ENCODE peak calls at places on chromosomes 4 and X, in ten cellular contexts. One of them, this sample, is unnamed.

GRCh38 chrX:108447303-108447702 is 7.7 kb downstream of the COL4A5 start:
- DNase-seq in HCT116: no peak
- DNase-seq in upper lobe of left lung: no peak
- DNase-seq in heart left ventricle: no peak
- DNase-seq in body of pancreas: no peak
- DNase-seq in transverse colon: no peak
- DNase-seq in esophagus muscularis mucosa: no peak
- DNase-seq in sigmoid colon: no peak
- DNase-seq in stomach: no peak
- DNase-seq in spleen: no peak
- DNase-seq in this sample: no peak

GRCh38 chr4:124754671-124755070 is 42.1 kb upstream of the ANKRD50 start:
- DNase-seq in HCT116: no peak
- DNase-seq in upper lobe of left lung: no peak
- DNase-seq in heart left ventricle: no peak
- DNase-seq in body of pancreas: no peak
- DNase-seq in transverse colon: no peak
- DNase-seq in esophagus muscularis mucosa: no peak
- DNase-seq in sigmoid colon: no peak
- DNase-seq in stomach: no peak
- DNase-seq in spleen: no peak
- DNase-seq in this sample: no peak

GRCh38 chrX:24838624-24839023 is 144.9 kb downstream of the POLA1 start:
- DNase-seq in HCT116: no peak
- DNase-seq in upper lobe of left lung: no peak
- DNase-seq in heart left ventricle: no peak
- DNase-seq in body of pancreas: no peak
- DNase-seq in transverse colon: no peak
- DNase-seq in esophagus muscularis mucosa: no peak
- DNase-seq in sigmoid colon: no peak
- DNase-seq in stomach: no peak
- DNase-seq in spleen: no peak
- DNase-seq in this sample: no peak

GRCh38 chrX:140766024-140766611 is 56.6 kb downstream of the LINC00632 start:
- DNase-seq in HCT116: no peak
- DNase-seq in upper lobe of left lung: no peak
- DNase-seq in heart left ventricle: no peak
- DNase-seq in body of pancreas: peak
- DNase-seq in transverse colon: peak
- DNase-seq in esophagus muscularis mucosa: no peak
- DNase-seq in sigmoid colon: peak
- DNase-seq in stomach: peak
- DNase-seq in spleen: no peak
- DNase-seq in this sample: no peak

GRCh38 chr4:76637704-76638361 is 202.8 kb downstream of the SHROOM3 start:
- DNase-seq in HCT116: peak
- DNase-seq in upper lobe of left lung: no peak
- DNase-seq in heart left ventricle: no peak
- DNase-seq in body of pancreas: no peak
- DNase-seq in transverse colon: no peak
- DNase-seq in esophagus muscularis mucosa: no peak
- DNase-seq in sigmoid colon: no peak
- DNase-seq in stomach: no peak
- DNase-seq in spleen: no peak
- DNase-seq in this sample: no peak

GRCh38 chr4:141346144-141346543 is 125.4 kb downstream of the ZNF330 start:
- DNase-seq in HCT116: peak
- DNase-seq in upper lobe of left lung: no peak
- DNase-seq in heart left ventricle: no peak
- DNase-seq in body of pancreas: no peak
- DNase-seq in transverse colon: no peak
- DNase-seq in esophagus muscularis mucosa: no peak
- DNase-seq in sigmoid colon: no peak
- DNase-seq in stomach: no peak
- DNase-seq in spleen: no peak
- DNase-seq in this sample: no peak

GRCh38 chr4:40247350-40247749 is 50.5 kb downstream of the RHOH start:
- DNase-seq in HCT116: no peak
- DNase-seq in upper lobe of left lung: no peak
- DNase-seq in heart left ventricle: no peak
- DNase-seq in body of pancreas: no peak
- DNase-seq in transverse colon: peak
- DNase-seq in esophagus muscularis mucosa: no peak
- DNase-seq in sigmoid colon: no peak
- DNase-seq in stomach: no peak
- DNase-seq in spleen: peak
- DNase-seq in this sample: no peak

GRCh38 chr4:146210890-146211289 is 3.4 kb upstream of the REELD1 start:
- DNase-seq in HCT116: no peak
- DNase-seq in upper lobe of left lung: no peak
- DNase-seq in heart left ventricle: no peak
- DNase-seq in body of pancreas: no peak
- DNase-seq in transverse colon: no peak
- DNase-seq in esophagus muscularis mucosa: no peak
- DNase-seq in sigmoid colon: no peak
- DNase-seq in stomach: no peak
- DNase-seq in spleen: no peak
- DNase-seq in this sample: no peak

GRCh38 chrX:113389846-113390245 is 549.2 kb upstream of the AMOT start:
- DNase-seq in HCT116: no peak
- DNase-seq in upper lobe of left lung: no peak
- DNase-seq in heart left ventricle: no peak
- DNase-seq in body of pancreas: no peak
- DNase-seq in transverse colon: no peak
- DNase-seq in esophagus muscularis mucosa: no peak
- DNase-seq in sigmoid colon: no peak
- DNase-seq in stomach: no peak
- DNase-seq in spleen: no peak
- DNase-seq in this sample: no peak

GRCh38 chr4:98950925-98951324 is 22.0 kb upstream of the EIF4E start:
- DNase-seq in HCT116: no peak
- DNase-seq in upper lobe of left lung: no peak
- DNase-seq in heart left ventricle: no peak
- DNase-seq in body of pancreas: no peak
- DNase-seq in transverse colon: no peak
- DNase-seq in esophagus muscularis mucosa: no peak
- DNase-seq in sigmoid colon: no peak
- DNase-seq in stomach: no peak
- DNase-seq in spleen: no peak
- DNase-seq in this sample: no peak

DNA sequence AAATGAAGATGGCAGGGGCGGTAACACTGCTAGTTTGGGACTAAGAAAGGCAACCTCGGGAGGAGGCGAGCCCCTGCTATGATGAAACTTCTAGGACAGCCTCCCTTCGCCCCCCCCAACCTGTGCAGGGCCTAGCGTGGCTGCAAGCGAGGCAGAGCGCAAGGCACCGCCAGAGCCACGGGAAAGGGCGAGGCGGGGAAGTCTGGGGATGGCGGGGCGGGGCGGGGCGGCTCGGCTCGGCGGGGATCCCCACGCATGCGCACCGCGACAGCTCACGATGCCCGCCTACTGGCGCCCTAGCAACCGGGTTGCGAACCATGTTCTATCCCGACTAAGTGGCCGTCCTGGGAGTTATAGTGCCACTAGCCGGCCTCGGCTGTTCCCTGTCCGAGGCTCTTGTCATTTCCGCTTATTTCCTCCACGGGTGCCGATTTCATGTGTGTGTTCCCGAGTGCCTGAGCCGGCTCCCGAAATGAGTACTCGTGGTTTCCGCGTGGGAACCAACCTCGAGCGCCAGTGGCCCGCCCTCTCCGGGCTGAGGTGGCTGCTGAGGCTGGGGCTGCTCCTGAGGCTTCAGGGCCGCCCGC is 28.7 kb upstream of the RBMX start:
- DNase-seq in HCT116: peak
- DNase-seq in upper lobe of left lung: peak
- DNase-seq in heart left ventricle: peak
- DNase-seq in body of pancreas: peak
- DNase-seq in transverse colon: peak
- DNase-seq in esophagus muscularis mucosa: peak
- DNase-seq in sigmoid colon: peak
- DNase-seq in stomach: peak
- DNase-seq in spleen: peak
- DNase-seq in this sample: peak
- TF ChIP-seq POLR2A in HCT116: no peak
- TF ChIP-seq POLR2A in upper lobe of left lung: no peak
- TF ChIP-seq POLR2A in heart left ventricle: no peak
- TF ChIP-seq POLR2A in body of pancreas: no peak
- TF ChIP-seq POLR2A in transverse colon: no peak
- TF ChIP-seq POLR2A in esophagus muscularis mucosa: no peak
- TF ChIP-seq POLR2A in sigmoid colon: no peak
- TF ChIP-seq POLR2A in stomach: no peak
- TF ChIP-seq POLR2A in spleen: no peak
- TF ChIP-seq POLR2A in this sample: no peak

DNA sequence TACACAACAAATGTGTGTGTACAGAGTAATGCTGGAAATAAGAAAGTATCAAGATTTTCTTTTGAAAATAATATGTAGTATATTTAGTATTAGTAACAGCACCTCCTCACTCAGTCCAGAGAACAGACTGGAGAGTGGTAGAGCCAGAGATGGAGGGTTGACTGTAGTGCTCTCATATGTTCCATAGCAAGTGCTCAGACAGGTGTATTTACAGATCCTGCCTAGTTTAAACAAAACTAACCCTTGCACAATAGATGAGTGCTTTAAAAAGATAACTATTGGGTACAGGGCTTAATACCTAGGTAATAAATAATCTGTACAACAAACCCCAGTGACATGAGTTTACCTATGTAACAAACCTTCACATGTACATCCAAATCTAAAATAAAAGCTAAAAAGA is 381.0 kb upstream of the EMCN start:
- DNase-seq in HCT116: no peak
- DNase-seq in upper lobe of left lung: no peak
- DNase-seq in heart left ventricle: no peak
- DNase-seq in body of pancreas: no peak
- DNase-seq in transverse colon: no peak
- DNase-seq in esophagus muscularis mucosa: no peak
- DNase-seq in sigmoid colon: no peak
- DNase-seq in stomach: no peak
- DNase-seq in spleen: no peak
- DNase-seq in this sample: no peak
- TF ChIP-seq POLR2A in HCT116: no peak
- TF ChIP-seq POLR2A in upper lobe of left lung: no peak
- TF ChIP-seq POLR2A in heart left ventricle: no peak
- TF ChIP-seq POLR2A in body of pancreas: no peak
- TF ChIP-seq POLR2A in transverse colon: no peak
- TF ChIP-seq POLR2A in esophagus muscularis mucosa: no peak
- TF ChIP-seq POLR2A in sigmoid colon: no peak
- TF ChIP-seq POLR2A in stomach: no peak
- TF ChIP-seq POLR2A in spleen: no peak
- TF ChIP-seq POLR2A in this sample: no peak

GRCh38 chrX:132219343-132219768 is at the start of gene RAP2C:
- DNase-seq in HCT116: peak
- DNase-seq in upper lobe of left lung: peak
- DNase-seq in heart left ventricle: peak
- DNase-seq in body of pancreas: peak
- DNase-seq in transverse colon: peak
- DNase-seq in esophagus muscularis mucosa: peak
- DNase-seq in sigmoid colon: peak
- DNase-seq in stomach: peak
- DNase-seq in spleen: peak
- DNase-seq in this sample: peak

GRCh38 chrX:132216283-132216682 is 3.0 kb downstream of the RAP2C start:
- DNase-seq in HCT116: no peak
- DNase-seq in upper lobe of left lung: no peak
- DNase-seq in heart left ventricle: no peak
- DNase-seq in body of pancreas: no peak
- DNase-seq in transverse colon: no peak
- DNase-seq in esophagus muscularis mucosa: no peak
- DNase-seq in sigmoid colon: no peak
- DNase-seq in stomach: no peak
- DNase-seq in spleen: no peak
- DNase-seq in this sample: no peak

GRCh38 chrX:132217203-132218073 is 1.8 kb downstream of the RAP2C start:
- DNase-seq in HCT116: peak
- DNase-seq in upper lobe of left lung: peak
- DNase-seq in heart left ventricle: peak
- DNase-seq in body of pancreas: peak
- DNase-seq in transverse colon: peak
- DNase-seq in esophagus muscularis mucosa: no peak
- DNase-seq in sigmoid colon: peak
- DNase-seq in stomach: peak
- DNase-seq in spleen: peak
- DNase-seq in this sample: peak

GRCh38 chrX:132216806-132217202 is 2.4 kb downstream of the RAP2C start:
- DNase-seq in HCT116: no peak
- DNase-seq in upper lobe of left lung: no peak
- DNase-seq in heart left ventricle: no peak
- DNase-seq in body of pancreas: no peak
- DNase-seq in transverse colon: no peak
- DNase-seq in esophagus muscularis mucosa: no peak
- DNase-seq in sigmoid colon: no peak
- DNase-seq in stomach: no peak
- DNase-seq in spleen: no peak
- DNase-seq in this sample: no peak

GRCh38 chrX:132218100-132218807 is 993 bp downstream of the RAP2C start:
- DNase-seq in HCT116: peak
- DNase-seq in upper lobe of left lung: peak
- DNase-seq in heart left ventricle: peak
- DNase-seq in body of pancreas: peak
- DNase-seq in transverse colon: peak
- DNase-seq in esophagus muscularis mucosa: peak
- DNase-seq in sigmoid colon: peak
- DNase-seq in stomach: peak
- DNase-seq in spleen: peak
- DNase-seq in this sample: peak
- TF ChIP-seq POLR2A in HCT116: no peak
- TF ChIP-seq POLR2A in upper lobe of left lung: no peak
- TF ChIP-seq POLR2A in heart left ventricle: no peak
- TF ChIP-seq POLR2A in body of pancreas: peak
- TF ChIP-seq POLR2A in transverse colon: peak
- TF ChIP-seq POLR2A in esophagus muscularis mucosa: peak
- TF ChIP-seq POLR2A in sigmoid colon: no peak
- TF ChIP-seq POLR2A in stomach: no peak
- TF ChIP-seq POLR2A in spleen: no peak
- TF ChIP-seq POLR2A in this sample: peak

DNA sequence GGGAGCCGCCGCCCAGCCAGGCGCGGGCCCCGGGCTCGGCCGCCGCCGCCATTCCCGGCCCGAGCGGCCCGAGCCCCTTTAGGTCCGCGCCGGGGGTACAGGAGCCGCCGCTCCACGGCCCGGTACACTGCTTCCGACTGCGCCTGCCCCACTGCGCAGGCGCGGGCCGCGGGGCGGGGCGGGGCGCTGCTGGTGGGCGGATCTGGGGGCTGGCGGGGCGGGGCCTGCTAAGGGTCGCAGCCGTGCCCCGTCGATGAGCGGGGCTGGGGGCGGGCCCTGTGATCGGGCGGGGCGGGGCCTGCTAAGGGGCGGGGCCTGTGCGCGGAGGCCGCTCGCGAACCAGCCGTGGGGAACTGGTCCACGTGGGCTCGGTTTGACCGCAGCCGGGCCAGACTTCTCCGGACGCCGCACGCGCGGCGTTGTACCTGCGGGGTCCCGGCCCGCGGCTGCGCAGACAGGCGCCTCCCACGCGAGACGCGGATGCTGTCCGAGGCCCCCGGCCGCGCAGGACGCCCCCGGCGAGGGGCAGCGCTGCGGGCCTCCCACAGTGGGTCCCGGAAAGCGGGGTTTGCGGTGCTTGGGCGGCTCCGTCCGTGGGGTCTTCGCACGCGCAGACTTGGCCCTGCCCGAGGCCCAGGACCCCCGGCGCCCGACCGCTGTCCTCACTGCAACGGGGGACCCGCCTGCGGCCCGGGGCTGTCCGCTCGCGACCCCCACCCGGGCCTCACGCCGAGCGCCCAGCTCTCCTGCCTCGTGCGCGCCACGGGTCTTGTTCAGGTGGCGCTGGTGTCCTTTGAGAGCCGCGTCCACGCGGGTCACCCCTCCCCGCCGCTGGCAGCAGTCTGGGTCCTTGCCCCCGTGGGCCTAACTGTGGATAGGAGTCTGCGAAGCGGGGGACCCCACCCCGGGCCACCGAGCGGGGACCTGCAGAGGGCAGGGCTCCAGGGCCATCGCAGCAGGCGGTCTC is at the start of gene DGKQ:
- DNase-seq in HCT116: no peak
- DNase-seq in upper lobe of left lung: peak
- DNase-seq in heart left ventricle: peak
- DNase-seq in body of pancreas: peak
- DNase-seq in transverse colon: peak
- DNase-seq in esophagus muscularis mucosa: peak
- DNase-seq in sigmoid colon: peak
- DNase-seq in stomach: peak
- DNase-seq in spleen: peak
- DNase-seq in this sample: peak
- TF ChIP-seq POLR2A in HCT116: no peak
- TF ChIP-seq POLR2A in upper lobe of left lung: no peak
- TF ChIP-seq POLR2A in heart left ventricle: no peak
- TF ChIP-seq POLR2A in body of pancreas: no peak
- TF ChIP-seq POLR2A in transverse colon: no peak
- TF ChIP-seq POLR2A in esophagus muscularis mucosa: no peak
- TF ChIP-seq POLR2A in sigmoid colon: no peak
- TF ChIP-seq POLR2A in stomach: no peak
- TF ChIP-seq POLR2A in spleen: no peak
- TF ChIP-seq POLR2A in this sample: peak

This sample was measured in H54.